ENCODE peak calls at places on chromosomes 4 and X, in five cellular contexts. One of them, this sample, is unnamed.

GRCh38 chr4:81221303-81222081 is 6.5 kb upstream of the PRKG2 start:
- DNase-seq in GM12878: no peak
- DNase-seq in IMR-90: peak; percentile 41
- DNase-seq in HepG2: no peak
- DNase-seq in SK-N-SH: no peak
- DNase-seq in this sample: no peak

GRCh38 chrX:21840199-21840557 is 761 bp downstream of the MBTPS2 start:
- DNase-seq in GM12878: no peak
- DNase-seq in HepG2: no peak
- DNase-seq in IMR-90: peak; percentile 5
- DNase-seq in SK-N-SH: no peak
- DNase-seq in this sample: peak; percentile 3

GRCh38 chr4:92303621-92304027 is at the start of gene GRID2:
- DNase-seq in GM12878: no peak
- DNase-seq in HepG2: no peak
- DNase-seq in IMR-90: peak; percentile 2
- DNase-seq in SK-N-SH: peak; percentile 73
- DNase-seq in this sample: no peak

GRCh38 chr4:104457308-104457981 is 37.2 kb downstream of the CXXC4 start:
- DNase-seq in HepG2: no peak
- DNase-seq in IMR-90: no peak
- DNase-seq in SK-N-SH: no peak
- DNase-seq in GM12878: no peak
- DNase-seq in this sample: no peak

GRCh38 chrX:30652527-30653414 is 452 bp upstream of the GK start:
- DNase-seq in GM12878: peak; percentile 64
- DNase-seq in IMR-90: peak; percentile 88
- DNase-seq in SK-N-SH: peak; percentile 93
- DNase-seq in HepG2: peak; percentile 85
- DNase-seq in this sample: peak; percentile 94

GRCh38 chrX:144006811-144007210 is 122.9 kb downstream of the UBE2NL start:
- DNase-seq in HepG2: no peak
- DNase-seq in SK-N-SH: no peak
- DNase-seq in IMR-90: no peak
- DNase-seq in GM12878: no peak
- DNase-seq in this sample: no peak

GRCh38 chr4:93719552-93719951 is 109.0 kb upstream of the ATOH1 start:
- DNase-seq in SK-N-SH: no peak
- DNase-seq in HepG2: no peak
- DNase-seq in GM12878: no peak
- DNase-seq in IMR-90: peak; percentile 17
- DNase-seq in this sample: no peak

GRCh38 chrX:23656684-23657083 is 10.6 kb upstream of the PRDX4 start:
- DNase-seq in SK-N-SH: no peak
- DNase-seq in HepG2: no peak
- DNase-seq in IMR-90: peak; percentile 26
- DNase-seq in GM12878: no peak
- DNase-seq in this sample: no peak

GRCh38 chr4:75612306-75612705 is 18.0 kb downstream of the CDKL2 start:
- DNase-seq in GM12878: no peak
- DNase-seq in IMR-90: no peak
- DNase-seq in SK-N-SH: no peak
- DNase-seq in HepG2: no peak
- DNase-seq in this sample: no peak

GRCh38 chr4:119204898-119205297 is 7.6 kb upstream of the USP53 start:
- DNase-seq in GM12878: no peak
- DNase-seq in HepG2: no peak
- DNase-seq in IMR-90: no peak
- DNase-seq in SK-N-SH: no peak
- DNase-seq in this sample: no peak

GRCh38 chrX:129900054-129900453 is 5.9 kb upstream of the UTP14A start:
- DNase-seq in GM12878: no peak
- DNase-seq in IMR-90: no peak
- DNase-seq in HepG2: no peak
- DNase-seq in SK-N-SH: no peak
- DNase-seq in this sample: no peak

GRCh38 chr4:184235526-184235925 is 17.9 kb upstream of the ENPP6 start:
- DNase-seq in IMR-90: no peak
- DNase-seq in SK-N-SH: no peak
- DNase-seq in HepG2: no peak
- DNase-seq in GM12878: no peak
- DNase-seq in this sample: no peak

GRCh38 chr4:15706646-15707362 is 3.9 kb downstream of the BST1 start:
- DNase-seq in SK-N-SH: no peak
- DNase-seq in GM12878: no peak
- DNase-seq in HepG2: no peak
- DNase-seq in IMR-90: peak; percentile 58
- DNase-seq in this sample: no peak

GRCh38 chr4:150297861-150298474 is 219.7 kb downstream of the DCLK2 start:
- DNase-seq in GM12878: peak; percentile 8
- DNase-seq in HepG2: peak; percentile 41
- DNase-seq in SK-N-SH: peak; percentile 34
- DNase-seq in IMR-90: peak; percentile 78
- DNase-seq in this sample: peak; percentile 14

GRCh38 chr4:32824321-32824720 is 2104.2 kb downstream of the PCDH7 start:
- DNase-seq in GM12878: no peak
- DNase-seq in IMR-90: no peak
- DNase-seq in HepG2: no peak
- DNase-seq in SK-N-SH: no peak
- DNase-seq in this sample: no peak

GRCh38 chr4:95547708-95548471 is 883 bp downstream of the UNC5C start:
- DNase-seq in SK-N-SH: no peak
- DNase-seq in IMR-90: no peak
- DNase-seq in GM12878: no peak
- DNase-seq in HepG2: no peak
- DNase-seq in this sample: no peak

DNA sequence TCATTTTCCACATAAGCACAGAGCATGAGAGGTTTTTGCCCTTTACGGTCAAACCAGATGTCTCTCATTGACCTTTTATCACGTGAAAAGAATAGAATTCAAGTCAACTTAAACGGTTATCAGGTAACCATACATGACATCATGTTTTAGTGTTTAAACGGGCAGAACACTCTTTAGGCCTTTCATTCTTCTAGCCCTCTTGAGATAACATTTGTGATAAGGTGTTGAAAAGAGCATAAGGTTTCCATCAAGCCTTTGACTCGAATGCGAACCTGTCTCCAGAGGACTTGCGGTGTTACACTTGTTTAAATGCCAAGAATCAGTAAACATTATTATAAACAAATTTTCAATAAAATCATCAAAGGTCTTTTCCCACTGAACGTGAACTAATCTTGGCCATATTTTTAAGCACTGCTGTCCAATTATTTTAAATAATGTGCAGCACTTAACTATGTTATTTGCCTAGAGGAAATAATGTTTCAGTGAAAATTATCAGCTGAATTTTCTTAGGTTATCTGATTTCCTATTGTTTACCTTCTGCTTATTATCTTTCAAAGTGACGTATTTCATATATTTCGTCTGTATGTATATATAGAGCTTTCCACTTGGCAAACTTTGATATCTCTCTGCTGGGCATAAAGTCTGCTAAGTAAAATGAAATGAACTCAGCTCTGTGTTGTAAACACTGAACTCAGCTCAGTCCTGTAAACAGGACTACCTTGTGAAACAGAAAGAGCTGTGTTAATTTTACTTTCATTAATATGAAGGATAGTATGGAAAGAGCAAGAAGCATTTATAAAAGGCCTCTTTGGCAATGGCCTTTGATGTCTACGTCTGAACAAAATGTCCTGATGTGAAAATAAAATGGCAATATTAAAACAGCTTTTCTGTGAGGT is 33.3 kb downstream of the TENM3 start:
- DNase-seq in GM12878: no peak
- DNase-seq in IMR-90: no peak
- DNase-seq in HepG2: no peak
- DNase-seq in SK-N-SH: peak; percentile 44
- DNase-seq in this sample: no peak
- TF ChIP-seq MXI1 in GM12878: no peak
- TF ChIP-seq MXI1 in IMR-90: no peak
- TF ChIP-seq MXI1 in HepG2: no peak
- TF ChIP-seq MXI1 in SK-N-SH: no peak
- TF ChIP-seq MXI1 in this sample: no peak

DNA sequence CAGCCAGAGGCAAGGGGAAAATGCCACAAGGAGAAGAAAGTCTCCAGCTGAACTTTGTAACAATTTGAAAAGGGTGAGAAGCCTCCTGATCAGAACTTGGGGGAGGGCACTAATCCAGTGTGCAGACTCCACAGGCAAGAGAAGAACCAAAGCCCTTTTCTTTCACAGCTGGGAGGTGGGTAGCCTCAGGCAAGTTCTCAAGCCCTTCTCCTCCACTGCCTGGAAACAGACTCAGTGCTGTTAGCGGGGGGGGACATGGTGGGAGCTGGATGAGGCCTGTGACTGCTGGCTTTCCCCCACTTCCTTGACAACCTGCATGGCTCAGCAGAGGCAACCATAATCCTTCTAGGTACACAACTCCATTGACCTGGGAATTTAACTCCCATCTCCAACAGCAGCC is 92.5 kb downstream of the LHFPL1 start:
- DNase-seq in IMR-90: no peak
- DNase-seq in GM12878: no peak
- DNase-seq in HepG2: no peak
- DNase-seq in SK-N-SH: no peak
- DNase-seq in this sample: no peak
- TF ChIP-seq MXI1 in IMR-90: no peak
- TF ChIP-seq MXI1 in GM12878: no peak
- TF ChIP-seq MXI1 in HepG2: no peak
- TF ChIP-seq MXI1 in SK-N-SH: no peak
- TF ChIP-seq MXI1 in this sample: no peak

GRCh38 chrX:53794181-53794580 is 107.7 kb upstream of the HUWE1 start:
- DNase-seq in SK-N-SH: no peak
- DNase-seq in HepG2: no peak
- DNase-seq in GM12878: no peak
- DNase-seq in IMR-90: no peak
- DNase-seq in this sample: no peak

GRCh38 chrX:53795583-53795982 is 109.1 kb upstream of the HUWE1 start:
- DNase-seq in IMR-90: peak; percentile 3
- DNase-seq in HepG2: no peak
- DNase-seq in GM12878: no peak
- DNase-seq in SK-N-SH: no peak
- DNase-seq in this sample: no peak

DNA sequence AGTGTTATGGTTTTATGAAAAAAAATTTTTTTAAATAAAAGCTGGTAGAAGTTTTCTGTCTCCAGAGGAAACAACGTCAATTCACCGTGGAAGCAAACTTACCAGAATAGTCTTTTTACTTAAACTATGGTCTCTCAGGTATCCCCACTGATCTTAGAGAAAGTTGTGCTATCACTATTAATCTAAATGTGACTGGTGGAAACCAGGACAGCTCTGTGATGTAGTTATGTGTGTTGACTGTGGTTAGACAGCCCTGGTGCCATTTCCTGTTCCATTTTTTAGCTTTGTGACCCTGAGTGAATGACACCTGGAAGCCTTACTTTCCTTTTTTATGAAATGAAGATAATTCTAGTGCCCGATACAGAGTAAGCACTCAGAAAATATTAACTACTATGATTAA is 111.8 kb upstream of the HUWE1 start:
- DNase-seq in SK-N-SH: no peak
- DNase-seq in IMR-90: no peak
- DNase-seq in GM12878: no peak
- DNase-seq in HepG2: no peak
- DNase-seq in this sample: no peak
- TF ChIP-seq MXI1 in SK-N-SH: no peak
- TF ChIP-seq MXI1 in IMR-90: no peak
- TF ChIP-seq MXI1 in GM12878: no peak
- TF ChIP-seq MXI1 in HepG2: no peak
- TF ChIP-seq MXI1 in this sample: no peak

GRCh38 chr4:156146581-156146980 is 192.9 kb upstream of the CTSO start:
- DNase-seq in GM12878: no peak
- DNase-seq in IMR-90: no peak
- DNase-seq in HepG2: no peak
- DNase-seq in SK-N-SH: no peak
- DNase-seq in this sample: no peak
- TF ChIP-seq MXI1 in GM12878: no peak
- TF ChIP-seq MXI1 in IMR-90: no peak
- TF ChIP-seq MXI1 in HepG2: no peak
- TF ChIP-seq MXI1 in SK-N-SH: no peak
- TF ChIP-seq MXI1 in this sample: no peak

DNA sequence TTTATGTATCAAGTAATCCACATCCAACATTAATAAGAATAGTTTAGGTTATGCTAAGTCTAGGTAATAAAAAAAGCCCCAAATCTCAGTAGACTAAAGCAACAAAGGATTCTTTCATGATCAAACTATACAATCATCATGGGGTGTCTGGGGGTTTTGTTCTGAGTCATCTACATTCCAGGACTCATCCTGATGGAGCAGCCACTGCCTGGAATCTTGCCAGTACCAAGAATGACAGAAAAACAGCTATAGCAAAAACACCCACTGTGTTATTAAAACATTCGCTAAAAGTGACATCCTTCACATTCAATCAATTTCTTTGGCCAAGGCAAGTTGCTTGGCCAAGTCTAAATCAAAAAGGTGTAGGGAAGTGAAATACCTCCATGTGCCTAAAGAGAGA is 3.9 kb upstream of the ARHGEF38 start:
- DNase-seq in HepG2: no peak
- DNase-seq in IMR-90: no peak
- DNase-seq in SK-N-SH: no peak
- DNase-seq in GM12878: no peak
- DNase-seq in this sample: no peak
- TF ChIP-seq MXI1 in HepG2: no peak
- TF ChIP-seq MXI1 in IMR-90: no peak
- TF ChIP-seq MXI1 in SK-N-SH: no peak
- TF ChIP-seq MXI1 in GM12878: no peak
- TF ChIP-seq MXI1 in this sample: no peak

GRCh38 chrX:136607236-136607635 is 40.7 kb upstream of the CD40LG start:
- DNase-seq in GM12878: no peak
- DNase-seq in HepG2: no peak
- DNase-seq in SK-N-SH: no peak
- DNase-seq in IMR-90: no peak
- DNase-seq in this sample: no peak
- TF ChIP-seq MXI1 in GM12878: no peak
- TF ChIP-seq MXI1 in HepG2: no peak
- TF ChIP-seq MXI1 in SK-N-SH: no peak
- TF ChIP-seq MXI1 in IMR-90: no peak
- TF ChIP-seq MXI1 in this sample: no peak

DNA sequence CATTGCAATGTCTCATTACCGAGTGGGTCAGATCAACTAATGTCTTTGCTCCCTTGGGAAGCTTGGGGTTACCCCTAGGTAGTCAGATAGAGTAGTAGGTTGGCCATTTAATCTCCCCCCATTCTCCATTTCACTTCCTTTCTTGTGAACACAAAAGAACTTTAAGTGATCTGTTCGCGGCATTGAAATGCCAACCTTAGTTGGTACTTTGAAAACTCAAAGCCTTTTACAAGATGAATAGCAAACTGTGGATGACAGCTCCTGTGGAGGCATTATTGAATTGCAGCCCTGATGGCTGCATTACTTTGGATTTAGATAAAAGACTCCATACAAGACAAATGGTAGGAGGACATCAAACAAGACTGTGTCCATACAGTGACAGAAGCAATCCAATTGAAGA is 469.1 kb downstream of the GBA3 start:
- DNase-seq in SK-N-SH: no peak
- DNase-seq in GM12878: no peak
- DNase-seq in IMR-90: no peak
- DNase-seq in HepG2: no peak
- DNase-seq in this sample: no peak
- TF ChIP-seq MXI1 in SK-N-SH: no peak
- TF ChIP-seq MXI1 in GM12878: no peak
- TF ChIP-seq MXI1 in IMR-90: no peak
- TF ChIP-seq MXI1 in HepG2: no peak
- TF ChIP-seq MXI1 in this sample: no peak

This sample was measured in K562.